ENCODE peak calls at places on chromosome 18, in nine cellular contexts. N is OCI-LY7, G is GM12864, T is LNCaP clone FGC, S is fibroblast of pulmonary artery, Z is A549, P is fibroblast of mammary gland, B is fibroblast of lung, R is transverse colon. K is an unnamed sample.
A peak's percentile ranks its signal among the peaks of the same experiment; 100 is the strongest.

GRCh38 chr18:46705521-46705920 is 48.5 kb upstream of the LOXHD1 start:
- DNase-seq in P (no peak), B (no peak), Z (no peak), R (no peak), T (no peak), G (no peak), N (no peak), S (no peak), K (no peak)

GRCh38 chr18:62784966-62785413 is 69.6 kb downstream of the PHLPP1 start:
- DNase-seq in P (peak; percentile 78), Z (peak; percentile 21), R (no peak), B (peak; percentile 80), N (no peak), S (peak; percentile 72), T (no peak), G (no peak), K (no peak)

GRCh38 chr18:63730788-63731187 is 28.0 kb downstream of the SERPINB11 start:
- DNase-seq in N (no peak), T (no peak), S (no peak), Z (peak; percentile 35), G (no peak), R (no peak), B (peak; percentile 5), P (no peak), K (no peak)

GRCh38 chr18:62751977-62752376 is 36.6 kb downstream of the PHLPP1 start:
- DNase-seq in P (no peak), S (no peak), Z (no peak), B (no peak), R (no peak), T (no peak), N (no peak), G (no peak), K (no peak)

GRCh38 chr18:43393174-43393573 is 115.9 kb upstream of the SYT4 start:
- DNase-seq in B (peak; percentile 37), G (no peak), R (no peak), S (peak; percentile 6), Z (no peak), T (peak; percentile 73), P (peak; percentile 1), N (no peak), K (no peak)

GRCh38 chr18:37430346-37431076 is 135.1 kb downstream of the CELF4 start:
- DNase-seq in S (no peak), B (no peak), P (no peak), T (no peak), R (no peak), N (no peak), G (no peak), Z (peak; percentile 2), K (no peak)

GRCh38 chr18:6666286-6666685 is 63.2 kb upstream of the ARHGAP28 start:
- DNase-seq in T (no peak), R (no peak), N (no peak), Z (no peak), G (no peak), B (no peak), P (peak; percentile 43), S (no peak), K (no peak)

GRCh38 chr18:42141439-42141838 is 186.4 kb downstream of the PIK3C3 start:
- DNase-seq in T (peak; percentile 66), G (no peak), N (no peak), S (no peak), R (no peak), P (peak; percentile 2), B (no peak), Z (peak; percentile 9), K (no peak)

GRCh38 chr18:21808185-21808584 is 67.6 kb downstream of the MIB1 start:
- DNase-seq in S (no peak), R (no peak), T (no peak), P (no peak), Z (no peak), N (no peak), G (no peak), B (no peak), K (no peak)

GRCh38 chr18:59388180-59388579 is 29.1 kb upstream of the LMAN1 start:
- DNase-seq in S (no peak), N (no peak), G (no peak), B (no peak), R (no peak), Z (no peak), T (no peak), P (no peak), K (no peak)

GRCh38 chr18:26574958-26575864 is 26.9 kb upstream of the KCTD1 start:
- DNase-seq in B (peak; percentile 75), Z (peak; percentile 96), S (peak; percentile 52), R (peak; percentile 32), T (no peak), G (no peak), N (no peak), P (peak; percentile 40), K (peak; percentile 3)
- H3K4me3 ChIP-seq in B (peak overlapping the region; percentile 35), Z (peak overlapping the region; percentile 37), S (peak overlapping the region; percentile 45), R (no peak overlapping the region), T (peak overlapping the region; percentile 25), G (peak overlapping the region; percentile 39), N (no peak overlapping the region), P (peak overlapping the region; percentile 40), K (peak overlapping the region; percentile 52)

GRCh38 chr18:12702221-12703095 is at the start of the genes CEP76 and PSMG2:
- DNase-seq in G (peak; percentile 51), S (peak; percentile 91), P (peak; percentile 84), Z (peak; percentile 87), N (peak; percentile 92), B (peak; percentile 87), T (peak; percentile 64), R (peak; percentile 89), K (peak; percentile 93)
- TF ChIP-seq CTCF in G (no peak), S (no peak), P (no peak), Z (no peak), N (no peak), B (no peak), T (no peak), R (no peak), K (peak; percentile 2)

DNA sequence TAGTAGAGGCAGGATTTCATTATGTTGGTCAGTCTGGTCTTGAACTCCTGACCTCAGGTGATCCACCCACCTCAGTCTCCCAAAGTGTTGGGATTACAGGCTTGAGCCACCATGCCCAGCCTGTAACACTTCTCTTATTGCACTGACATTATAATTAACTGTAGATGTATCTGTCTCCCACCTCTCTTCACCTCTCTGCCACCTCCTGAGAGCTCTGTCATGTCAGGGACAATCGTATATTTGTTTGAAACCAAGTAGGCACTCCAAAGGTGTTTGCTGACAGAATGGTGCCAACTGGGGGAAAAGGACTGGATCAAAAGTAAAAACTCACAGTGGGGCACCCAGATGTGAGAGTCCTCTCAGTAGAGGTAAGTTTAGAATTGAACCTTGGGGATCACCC is 17.3 kb upstream of the ME2 start:
- DNase-seq in B (no peak), T (no peak), S (no peak), R (no peak), P (no peak), N (no peak), Z (no peak), G (no peak), K (no peak)
- H3K4me3 ChIP-seq in B (no peak overlapping the region), T (no peak overlapping the region), S (no peak overlapping the region), R (no peak overlapping the region), P (no peak overlapping the region), N (no peak overlapping the region), Z (no peak overlapping the region), G (no peak overlapping the region), K (no peak overlapping the region)

GRCh38 chr18:23077493-23078256 is 57.6 kb upstream of the CABLES1 start:
- DNase-seq in R (no peak), P (peak; percentile 7), Z (peak; percentile 73), T (no peak), S (peak; percentile 35), N (peak; percentile 47), G (no peak), B (no peak), K (no peak)
- TF ChIP-seq CTCF in R (peak; percentile 40), P (peak; percentile 13), Z (peak; percentile 47), T (peak; percentile 38), S (peak; percentile 10), N (peak; percentile 69), G (peak; percentile 6), B (peak; percentile 11), K (peak; percentile 25)

GRCh38 chr18:55310044-55310676 is 277.8 kb downstream of the TCF4 start:
- DNase-seq in B (no peak), R (no peak), T (no peak), N (no peak), P (no peak), S (no peak), Z (no peak), G (no peak), K (no peak)
- H3K4me3 ChIP-seq in B (no peak overlapping the region), R (no peak overlapping the region), T (no peak overlapping the region), N (no peak overlapping the region), P (no peak overlapping the region), S (no peak overlapping the region), Z (no peak overlapping the region), G (peak overlapping the region; percentile 22), K (no peak overlapping the region)

DNA sequence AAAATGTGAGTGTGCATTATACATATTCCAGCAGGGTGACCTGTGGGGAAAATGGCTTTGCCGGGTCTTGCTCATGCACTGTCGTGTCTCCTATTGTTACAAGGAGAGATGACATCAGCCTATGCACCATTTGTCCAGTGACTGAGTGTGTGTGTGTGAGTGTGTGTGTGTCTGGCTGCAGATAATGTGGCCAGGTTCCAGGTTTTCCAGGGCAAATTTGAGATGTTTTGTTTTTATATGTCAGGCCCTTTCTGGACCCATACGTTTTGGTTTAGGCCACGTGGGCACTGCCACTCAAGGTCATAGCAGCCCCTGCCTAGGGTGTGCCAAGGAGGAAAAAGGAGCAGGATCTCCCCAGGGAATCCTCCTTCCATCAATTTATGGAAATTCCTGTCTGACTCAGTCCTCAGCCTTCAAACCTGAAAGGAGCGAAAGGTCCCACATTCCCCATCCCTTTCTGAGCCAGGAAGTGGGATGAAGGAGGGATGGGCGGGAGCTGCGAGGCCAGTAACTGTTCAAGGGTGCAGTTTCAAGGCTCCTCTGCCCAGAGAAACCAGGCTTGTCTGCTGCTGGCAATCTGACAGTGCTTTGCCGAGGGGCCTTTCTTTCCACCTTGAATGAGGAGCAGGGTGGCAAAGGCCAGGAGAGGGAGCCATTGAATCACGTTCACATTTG is 93.0 kb upstream of the SMAD2 start:
- DNase-seq in P (peak; percentile 75), N (peak; percentile 8), T (no peak), Z (peak; percentile 76), G (no peak), S (peak; percentile 80), R (peak; percentile 37), B (peak; percentile 84), K (no peak)
- TF ChIP-seq CTCF in P (peak; percentile 39), N (peak; percentile 33), T (peak; percentile 75), Z (peak; percentile 62), G (peak; percentile 26), S (peak; percentile 54), R (no peak), B (peak; percentile 38), K (peak; percentile 25)

GRCh38 chr18:67597759-67598158 is 81.2 kb upstream of the DSEL start:
- DNase-seq in B (no peak), T (peak; percentile 33), R (no peak), S (no peak), G (no peak), N (no peak), P (no peak), Z (no peak), K (no peak)

GRCh38 chr18:67599277-67599676 is 82.8 kb upstream of the DSEL start:
- DNase-seq in S (peak; percentile 42), Z (no peak), G (no peak), R (no peak), B (peak; percentile 86), N (no peak), T (no peak), P (peak; percentile 59), K (no peak)

GRCh38 chr18:67600781-67601180 is 84.3 kb upstream of the DSEL start:
- DNase-seq in G (no peak), P (peak; percentile 25), S (peak; percentile 13), N (no peak), B (peak; percentile 53), R (no peak), Z (no peak), T (no peak), K (no peak)

GRCh38 chr18:67596003-67596402 is 79.5 kb upstream of the DSEL start:
- DNase-seq in R (no peak), P (no peak), G (no peak), S (no peak), B (no peak), N (no peak), Z (no peak), T (no peak), K (no peak)

GRCh38 chr18:67600181-67600631 is 83.7 kb upstream of the DSEL start:
- DNase-seq in R (no peak), P (peak; percentile 80), T (no peak), S (peak; percentile 58), Z (no peak), N (no peak), B (peak; percentile 95), G (no peak), K (no peak)
- H3K4me3 ChIP-seq in R (no peak overlapping the region), P (no peak overlapping the region), T (no peak overlapping the region), S (no peak overlapping the region), Z (no peak overlapping the region), N (no peak overlapping the region), B (no peak overlapping the region), G (no peak overlapping the region), K (no peak overlapping the region)